ENCODE peak calls at places on chromosomes 7 and 10, in nine cellular contexts. N, J, K, E, W, X, T, L and D are unnamed samples. For H3K4me1, the result is how much of the 10 kb centered on the place peaks cover.

GRCh38 chr7:50791921-50792341 is 9.2 kb upstream of the GRB10 start:
- DNase-seq in N (no peak), J (no peak), K (no peak), E (no peak), W (no peak), X (no peak), T (no peak), L (no peak), D (no peak)

GRCh38 chr10:100019824-100020160 is 10.0 kb upstream of the DNMBP start:
- DNase-seq in N (no peak), J (no peak), K (no peak), E (no peak), W (no peak), X (no peak), T (peak), L (no peak), D (no peak)

GRCh38 chr10:132657737-132658136 is 120.2 kb downstream of the INPP5A start:
- DNase-seq in N (no peak), J (no peak), K (no peak), E (no peak), W (peak), X (no peak), T (no peak), L (no peak), D (no peak)

GRCh38 chr7:140390466-140391190 is 7.7 kb downstream of the SLC37A3 start:
- DNase-seq in N (no peak), J (no peak), K (no peak), E (no peak), W (no peak), X (no peak), T (peak), L (no peak), D (no peak)

GRCh38 chr7:122143376-122143750 is 686 bp downstream of the AASS start:
- DNase-seq in N (peak), J (no peak), K (no peak), E (peak), W (no peak), X (no peak), T (peak), L (peak), D (no peak)

GRCh38 chr10:16521311-16522016 is at the start of gene C1QL3:
- DNase-seq in N (no peak), J (no peak), K (no peak), E (no peak), W (no peak), X (no peak), T (no peak), L (no peak), D (no peak)

GRCh38 chr7:9149499-9150082 is 716.2 kb downstream of the NXPH1 start:
- DNase-seq in N (no peak), J (no peak), K (no peak), E (no peak), W (no peak), X (no peak), T (no peak), L (no peak), D (no peak)

GRCh38 chr7:37514520-37514919 is 65.9 kb upstream of the ELMO1 start:
- DNase-seq in N (no peak), J (no peak), K (no peak), E (no peak), W (no peak), X (no peak), T (no peak), L (no peak), D (no peak)

GRCh38 chr7:142153400-142153799 is 41.9 kb downstream of the MGAM2 start:
- DNase-seq in N (no peak), J (no peak), K (no peak), E (no peak), W (no peak), X (no peak), T (peak), L (no peak), D (no peak)

GRCh38 chr10:33520223-33520622 is 185.8 kb upstream of the NRP1 start:
- DNase-seq in N (no peak), J (no peak), K (no peak), E (no peak), W (no peak), X (no peak), T (no peak), L (no peak), D (no peak)

GRCh38 chr7:94417261-94417660 is 22.6 kb downstream of the COL1A2 start:
- DNase-seq in N (no peak), J (no peak), K (no peak), E (no peak), W (no peak), X (no peak), T (no peak), L (no peak), D (no peak)

GRCh38 chr7:106071356-106071998 is 40.6 kb downstream of the SYPL1 start:
- DNase-seq in N (no peak), J (no peak), K (peak), E (peak), W (peak), X (no peak), T (peak), L (no peak), D (no peak)

GRCh38 chr10:133347636-133348517 is 704 bp downstream of the PRAP1 start:
- DNase-seq in N (no peak), J (no peak), K (no peak), E (no peak), W (peak), X (no peak), T (peak), L (no peak), D (no peak)

GRCh38 chr7:2049782-2050510 is 182.8 kb downstream of the MAD1L1 start:
- DNase-seq in N (no peak), J (peak), K (no peak), E (no peak), W (no peak), X (no peak), T (no peak), L (peak), D (no peak)

GRCh38 chr10:102605712-102606111 is 38.6 kb upstream of the TRIM8 start:
- DNase-seq in N (no peak), J (no peak), K (no peak), E (no peak), W (no peak), X (no peak), T (no peak), L (no peak), D (no peak)

GRCh38 chr10:132168571-132169030 is 18.1 kb upstream of the DPYSL4 start:
- DNase-seq in N (no peak), J (no peak), K (no peak), E (no peak), W (peak), X (no peak), T (no peak), L (peak), D (no peak)

GRCh38 chr10:11587860-11588259 is 23.6 kb downstream of the USP6NL start:
- DNase-seq in N (no peak), J (no peak), K (no peak), E (no peak), W (no peak), X (no peak), T (no peak), L (no peak), D (peak)

GRCh38 chr7:45978010-45978681 is 57.1 kb upstream of the IGFBP3 start:
- DNase-seq in N (no peak), J (no peak), K (peak), E (peak), W (no peak), X (no peak), T (no peak), L (no peak), D (peak)

GRCh38 chr7:68187549-68187948 is 1190.9 kb downstream of the TYW1 start:
- DNase-seq in N (no peak), J (no peak), K (no peak), E (no peak), W (no peak), X (no peak), T (no peak), L (no peak), D (no peak)

GRCh38 chr7:26787696-26788095 is 76.7 kb downstream of the SKAP2 start:
- DNase-seq in N (no peak), J (no peak), K (no peak), E (no peak), W (no peak), X (no peak), T (no peak), L (no peak), D (no peak)

GRCh38 chr7:26460326-26460725 is 168.7 kb downstream of the SNX10 start:
- DNase-seq in N (no peak), J (no peak), K (no peak), E (no peak), W (no peak), X (no peak), T (no peak), L (no peak), D (no peak)

GRCh38 chr10:77898323-77899079 is 28.1 kb downstream of the DLG5 start:
- DNase-seq in N (no peak), J (no peak), K (no peak), E (no peak), W (peak), X (no peak), T (no peak), L (no peak), D (no peak)

GRCh38 chr10:36451391-36451790 is 674.0 kb upstream of the ANKRD30A start:
- DNase-seq in N (no peak), J (no peak), K (no peak), E (no peak), W (no peak), X (no peak), T (no peak), L (no peak), D (no peak)

GRCh38 chr7:38518516-38518915 is 112.7 kb downstream of the AMPH start:
- DNase-seq in N (no peak), J (no peak), K (no peak), E (no peak), W (no peak), X (no peak), T (no peak), L (no peak), D (no peak)

GRCh38 chr10:17910144-17910789 is 41.5 kb upstream of the SLC39A12 start:
- DNase-seq in N (no peak), J (no peak), K (no peak), E (peak), W (no peak), X (no peak), T (peak), L (no peak), D (peak)

GRCh38 chr7:90642978-90643377 is 46.9 kb downstream of the CDK14 start:
- DNase-seq in N (no peak), J (no peak), K (no peak), E (no peak), W (no peak), X (no peak), T (no peak), L (no peak), D (no peak)

GRCh38 chr7:105638942-105639495 is 57.7 kb upstream of the EFCAB10 start:
- DNase-seq in N (no peak), J (no peak), K (no peak), E (no peak), W (no peak), X (no peak), T (no peak), L (no peak), D (peak)

GRCh38 chr10:123995082-123995460 is 98.3 kb downstream of the CHST15 start:
- DNase-seq in N (peak), J (no peak), K (peak), E (no peak), W (peak), X (no peak), T (peak), L (no peak), D (no peak)

GRCh38 chr10:102815790-102816549 is 21.2 kb downstream of the CYP17A1 start:
- DNase-seq in N (peak), J (no peak), K (peak), E (peak), W (peak), X (no peak), T (peak), L (peak), D (no peak)

GRCh38 chr10:29257106-29257783 is 31.6 kb upstream of the LYZL1 start:
- DNase-seq in N (peak), J (no peak), K (peak), E (peak), W (no peak), X (no peak), T (peak), L (peak), D (no peak)

GRCh38 chr10:70774810-70775678 is 10.1 kb downstream of the TBATA start:
- DNase-seq in N (peak), J (no peak), K (no peak), E (no peak), W (peak), X (no peak), T (peak), L (no peak), D (no peak)

GRCh38 chr10:48776005-48776522 is 91.4 kb downstream of the WDFY4 start:
- DNase-seq in N (no peak), J (no peak), K (no peak), E (no peak), W (no peak), X (no peak), T (no peak), L (no peak), D (no peak)
- H3K4me3 ChIP-seq in N (no peak), J (no peak), K (no peak), E (no peak), W (no peak), X (no peak), T (no peak), L (no peak), D (no peak)

GRCh38 chr10:78906734-78907385 is 161.9 kb upstream of the ZMIZ1 start:
- DNase-seq in N (no peak), J (no peak), K (no peak), E (no peak), W (no peak), X (no peak), T (peak), L (no peak), D (no peak)
- H3K4me1 ChIP-seq in N (under half), J (under half), K (under half), E (under half), W (under half), X (under half), T (under half), L (under half), D (under half)

DNA sequence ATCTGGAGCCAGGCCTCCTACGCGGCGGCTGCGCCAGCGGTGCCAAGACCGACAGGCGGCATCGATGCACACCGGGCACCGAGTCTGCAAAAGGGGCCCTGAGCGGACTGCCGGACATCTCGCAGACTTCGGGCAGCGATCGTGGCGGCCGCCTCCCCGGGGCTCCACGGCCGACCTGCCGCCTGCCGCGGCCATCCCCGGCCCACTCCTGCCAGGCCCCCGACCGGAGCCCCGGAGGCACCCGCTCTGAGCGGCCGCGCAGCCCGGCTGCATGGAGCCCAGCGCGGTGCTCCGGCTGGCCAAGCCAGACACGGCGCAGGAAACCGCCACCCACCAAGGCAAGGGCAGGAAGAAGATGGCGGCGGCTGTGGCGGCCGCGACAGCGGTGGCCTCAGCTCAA is 154.2 kb upstream of the KCTD7 start:
- DNase-seq in N (no peak), J (no peak), K (no peak), E (no peak), W (no peak), X (no peak), T (no peak), L (no peak), D (no peak)
- H3K27ac ChIP-seq in N (no peak), J (no peak), K (no peak), E (no peak), W (no peak), X (no peak), T (no peak), L (no peak), D (no peak)

DNA sequence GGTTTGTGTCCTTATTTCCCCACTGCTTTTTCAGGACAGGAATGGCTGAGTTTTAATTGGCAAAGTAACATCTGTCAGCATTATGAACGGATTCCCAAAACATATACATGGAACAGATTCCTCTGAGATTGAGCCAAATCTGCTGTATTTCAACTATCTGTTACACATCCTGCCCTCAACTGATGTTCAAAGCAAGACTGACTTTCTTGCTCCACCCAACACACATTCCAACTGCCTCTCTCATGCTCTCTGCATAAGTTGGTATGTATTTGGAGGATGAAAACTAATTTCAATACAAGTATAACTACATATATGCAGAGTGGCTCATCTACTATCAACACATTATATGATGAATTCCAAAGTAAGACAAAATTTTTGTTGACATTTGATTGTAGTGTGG is 342.2 kb downstream of the GATA3 start:
- DNase-seq in N (no peak), J (no peak), K (no peak), E (no peak), W (no peak), X (no peak), T (no peak), L (no peak), D (no peak)
- H3K4me3 ChIP-seq in N (no peak), J (no peak), K (no peak), E (no peak), W (no peak), X (no peak), T (no peak), L (no peak), D (no peak)

GRCh38 chr10:48683424-48683823 is 1.2 kb upstream of the WDFY4 start:
- DNase-seq in N (no peak), J (no peak), K (no peak), E (no peak), W (no peak), X (no peak), T (no peak), L (no peak), D (no peak)

GRCh38 chr10:48684463-48684791 is 246 bp upstream of the WDFY4 start:
- DNase-seq in N (no peak), J (no peak), K (no peak), E (no peak), W (no peak), X (no peak), T (no peak), L (no peak), D (no peak)

GRCh38 chr10:48681749-48682148 is 2.9 kb upstream of the WDFY4 start:
- DNase-seq in N (peak), J (no peak), K (no peak), E (no peak), W (no peak), X (no peak), T (no peak), L (no peak), D (no peak)

GRCh38 chr10:48683893-48684292 is 780 bp upstream of the WDFY4 start:
- DNase-seq in N (no peak), J (no peak), K (no peak), E (no peak), W (no peak), X (no peak), T (no peak), L (no peak), D (no peak)

DNA sequence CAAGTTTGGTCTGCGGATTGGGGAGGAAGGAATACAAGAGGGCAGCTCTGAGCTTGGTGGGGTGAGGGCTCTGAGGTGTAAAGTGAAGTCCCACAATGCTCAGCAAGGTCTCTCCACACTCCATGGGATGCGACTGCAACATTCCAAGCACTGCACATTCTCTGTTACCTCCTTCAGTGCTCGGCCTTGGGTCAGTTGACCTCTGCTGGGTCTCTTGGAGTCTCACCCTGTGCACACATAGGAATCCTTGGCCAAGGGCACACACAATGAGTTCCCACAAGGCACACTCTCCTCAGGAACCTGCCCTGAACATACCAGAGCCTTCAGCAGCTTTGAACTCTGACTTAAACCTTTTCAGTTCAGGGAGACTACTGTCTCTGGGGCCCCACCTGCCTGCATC is 2.4 kb upstream of the WDFY4 start:
- DNase-seq in N (peak), J (no peak), K (no peak), E (no peak), W (no peak), X (no peak), T (no peak), L (no peak), D (no peak)
- H3K4me1 ChIP-seq in N (under half), J (under half), K (under half), E (under half), W (under half), X (under half), T (under half), L (under half), D (under half)

GRCh38 chr7:138072726-138073125 is 3.5 kb upstream of the AKR1D1 start:
- DNase-seq in N (no peak), J (no peak), K (no peak), E (no peak), W (no peak), X (no peak), T (no peak), L (no peak), D (peak)

GRCh38 chr7:138076196-138076595 is at the start of gene AKR1D1:
- DNase-seq in N (no peak), J (no peak), K (no peak), E (no peak), W (no peak), X (no peak), T (no peak), L (no peak), D (no peak)

GRCh38 chr7:138075350-138075749 is 909 bp upstream of the AKR1D1 start:
- DNase-seq in N (no peak), J (no peak), K (no peak), E (no peak), W (no peak), X (no peak), T (no peak), L (no peak), D (no peak)

GRCh38 chr7:138074540-138074939 is 1.7 kb upstream of the AKR1D1 start:
- DNase-seq in N (no peak), J (no peak), K (no peak), E (no peak), W (no peak), X (no peak), T (no peak), L (no peak), D (no peak)

DNA sequence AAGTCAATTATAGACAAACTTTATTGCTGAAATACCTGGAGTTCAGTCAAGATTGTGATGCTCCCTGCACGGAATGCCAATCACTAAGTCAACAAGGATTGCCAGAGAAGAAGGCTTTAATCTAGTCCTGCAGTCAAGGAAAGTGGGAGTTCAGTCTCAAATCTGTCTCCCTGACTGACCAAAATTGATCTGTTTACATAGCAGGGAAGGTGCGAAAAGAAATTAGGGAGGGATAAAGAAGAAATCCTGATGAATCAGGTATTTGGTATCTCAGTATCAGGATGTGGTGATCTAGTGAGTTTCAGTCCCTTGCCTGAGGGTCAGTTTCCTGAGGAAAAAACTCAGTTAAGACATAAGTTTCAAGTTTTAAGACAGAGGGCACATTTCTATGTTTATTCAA is 2.1 kb upstream of the AKR1D1 start:
- DNase-seq in N (no peak), J (no peak), K (no peak), E (no peak), W (no peak), X (no peak), T (no peak), L (no peak), D (no peak)
- H3K27ac ChIP-seq in N (no peak), J (no peak), K (no peak), E (no peak), W (no peak), X (no peak), T (no peak), L (no peak), D (no peak)

DNA sequence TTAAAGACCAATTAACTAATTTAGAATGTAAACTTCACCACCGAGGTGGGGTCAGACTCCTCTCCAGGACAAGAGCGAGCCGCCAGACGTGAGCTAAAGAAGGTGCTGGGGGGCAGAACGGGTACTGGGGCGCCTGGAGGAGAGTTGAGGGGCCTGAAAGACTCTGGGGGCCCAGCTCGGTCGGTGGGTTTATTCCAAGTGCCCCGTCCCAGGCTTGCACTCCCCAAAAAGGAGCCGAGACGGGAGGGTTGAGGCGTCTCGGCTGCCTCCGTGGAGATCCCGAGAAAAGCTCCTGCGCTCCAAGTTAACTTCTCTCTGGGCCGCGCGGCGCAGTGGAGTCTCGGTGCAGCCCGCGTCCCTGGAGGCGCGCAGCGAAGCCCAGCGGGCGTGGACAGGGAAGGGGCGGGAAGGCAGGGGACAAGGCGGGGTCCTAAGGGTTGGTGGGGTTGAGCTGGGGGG is 553.3 kb downstream of the TFEC start:
- DNase-seq in N (no peak), J (no peak), K (no peak), E (peak), W (peak), X (no peak), T (peak), L (peak), D (no peak)
- H3K4me3 ChIP-seq in N (peak), J (no peak), K (no peak), E (peak), W (peak), X (peak), T (peak), L (peak), D (peak)